ENCODE peak calls at places on chromosome 19, in five cellular contexts. M, Y, T, L and H are unnamed samples.

GRCh38 chr19:44548736-44549135 is 19.3 kb upstream of the CEACAM20 start:
- DNase-seq in L (no peak), M (peak), T (peak), Y (no peak), H (peak)

GRCh38 chr19:33388231-33388816 is 14.8 kb downstream of the CEBPG start:
- DNase-seq in L (no peak), Y (no peak), T (no peak), M (no peak), H (no peak)

GRCh38 chr19:10010247-10010691 is at the start of gene COL5A3:
- DNase-seq in L (no peak), T (no peak), Y (no peak), M (no peak), H (no peak)

GRCh38 chr19:11982526-11982925 is 17.7 kb downstream of the ZNF763 start:
- DNase-seq in L (no peak), M (no peak), Y (no peak), T (peak), H (no peak)

GRCh38 chr19:58538257-58539168 is 5.4 kb upstream of the TRIM28 start:
- DNase-seq in L (no peak), M (no peak), Y (no peak), T (no peak), H (no peak)

GRCh38 chr19:7196721-7197168 is 97.5 kb downstream of the INSR start:
- DNase-seq in M (no peak), L (no peak), T (no peak), Y (peak), H (no peak)

GRCh38 chr19:51407631-51408131 is 9.8 kb downstream of the SIGLEC10 start:
- DNase-seq in Y (no peak), L (no peak), M (no peak), T (no peak), H (peak)

GRCh38 chr19:58217607-58218391 is 10.9 kb upstream of the ZNF544 start:
- DNase-seq in T (no peak), M (no peak), L (no peak), Y (no peak), H (no peak)

GRCh38 chr19:39544201-39544903 is 4.4 kb upstream of the EID2 start:
- DNase-seq in Y (no peak), L (no peak), M (peak), T (no peak), H (peak)

GRCh38 chr19:43983912-43984686 is at the start of gene ZNF155:
- DNase-seq in M (peak), T (peak), L (peak), Y (peak), H (peak)

GRCh38 chr19:29507081-29507860 is 18.5 kb upstream of the VSTM2B start:
- DNase-seq in L (no peak), T (no peak), M (no peak), Y (no peak), H (no peak)

GRCh38 chr19:52662631-52663030 is 24.5 kb upstream of the ZNF83 start:
- DNase-seq in Y (no peak), L (no peak), T (peak), M (peak), H (no peak)

GRCh38 chr19:38666662-38667448 is 19.4 kb downstream of the ACTN4 start:
- DNase-seq in T (peak), Y (no peak), M (peak), L (no peak), H (peak)

GRCh38 chr19:19170053-19170945 is at the start of gene MEF2B:
- DNase-seq in M (peak), Y (peak), T (no peak), L (peak), H (no peak)

GRCh38 chr19:34480971-34481821 is at the start of gene WTIP:
- DNase-seq in Y (no peak), L (no peak), M (peak), T (peak), H (peak)

GRCh38 chr19:13610042-13610691 is 103.9 kb upstream of the CACNA1A start:
- DNase-seq in Y (no peak), M (no peak), L (no peak), T (no peak), H (no peak)

GRCh38 chr19:50980203-50980602 is 3.5 kb downstream of the KLK7 start:
- DNase-seq in Y (no peak), L (no peak), T (no peak), M (no peak), H (no peak)

GRCh38 chr19:1582201-1582600 is 10.5 kb downstream of the MBD3 start:
- DNase-seq in Y (no peak), T (no peak), M (no peak), L (no peak), H (no peak)

GRCh38 chr19:15177269-15178116 is 23.3 kb downstream of the NOTCH3 start:
- DNase-seq in T (peak), Y (peak), L (peak), M (peak), H (peak)

GRCh38 chr19:2982983-2983350 is 5.6 kb downstream of the TLE6 start:
- DNase-seq in T (peak), L (no peak), Y (peak), M (no peak), H (peak)

GRCh38 chr19:41911889-41912731 is 16.1 kb downstream of the ERFL start:
- DNase-seq in Y (no peak), T (no peak), M (no peak), L (no peak), H (no peak)

GRCh38 chr19:45960595-45961235 is 12.9 kb downstream of the NOVA2 start:
- DNase-seq in L (no peak), T (no peak), Y (no peak), M (no peak), H (no peak)

GRCh38 chr19:48221628-48222027 is 34.1 kb downstream of the CARD8 start:
- DNase-seq in T (no peak), L (no peak), M (no peak), Y (no peak), H (no peak)

GRCh38 chr19:42816901-42817300 is 51.4 kb upstream of the PSG8 start:
- DNase-seq in M (no peak), T (peak), Y (no peak), L (no peak), H (no peak)

GRCh38 chr19:35346193-35347052 is 1.3 kb upstream of the FFAR1 start:
- DNase-seq in L (peak), T (no peak), M (no peak), Y (peak), H (peak)

GRCh38 chr19:7772752-7773291 is 9.8 kb downstream of the CLEC4M start:
- DNase-seq in T (peak), L (no peak), Y (no peak), M (peak), H (no peak)

GRCh38 chr19:8639821-8640401 is 9.5 kb downstream of the NFILZ start:
- DNase-seq in M (no peak), Y (no peak), T (no peak), L (no peak), H (no peak)

GRCh38 chr19:17078920-17079709 is 3.5 kb downstream of the MYO9B start:
- DNase-seq in M (peak), Y (no peak), L (no peak), T (peak), H (no peak)

GRCh38 chr19:292281-292884 is 1.2 kb upstream of the PLPP2 start:
- DNase-seq in Y (no peak), T (no peak), M (no peak), L (no peak), H (no peak)

GRCh38 chr19:39847525-39847924 is 1.3 kb upstream of the FBL start:
- DNase-seq in M (no peak), T (no peak), L (no peak), Y (no peak), H (no peak)

GRCh38 chr19:741506-742131 is 9.3 kb upstream of the MISP start:
- DNase-seq in Y (no peak), L (no peak), M (no peak), T (no peak), H (no peak)

GRCh38 chr19:39195755-39196154 is 1.0 kb upstream of the NCCRP1 start:
- DNase-seq in T (no peak), M (no peak), L (no peak), Y (no peak), H (no peak)

GRCh38 chr19:41934849-41935374 is 6.7 kb upstream of the ERFL start:
- DNase-seq in M (peak), T (peak), L (peak), Y (peak), H (peak)

GRCh38 chr19:15529774-15530372 is 21.5 kb downstream of the CYP4F22 start:
- DNase-seq in T (peak), Y (no peak), M (no peak), L (no peak), H (peak)

GRCh38 chr19:3776479-3777040 is 4.5 kb upstream of the RAX2 start:
- DNase-seq in M (no peak), L (no peak), Y (no peak), T (no peak), H (no peak)

GRCh38 chr19:29492761-29493160 is 33.0 kb upstream of the VSTM2B start:
- DNase-seq in L (no peak), T (no peak), M (no peak), Y (no peak), H (no peak)